ENCODE peak calls at places on chromosomes 5 and 9, in four cellular contexts. One of them, this sample, is unnamed.

GRCh38 chr5:88659529-88660325 is 223.3 kb downstream of the MEF2C start:
- DNase-seq in K562: no peak
- DNase-seq in GM12878: no peak
- DNase-seq in HepG2: no peak
- DNase-seq in this sample: peak; percentile 58

GRCh38 chr9:78676009-78676408 is 379.1 kb downstream of the PSAT1 start:
- DNase-seq in GM12878: no peak
- DNase-seq in HepG2: no peak
- DNase-seq in K562: no peak
- DNase-seq in this sample: no peak

GRCh38 chr9:131817627-131818026 is 77.8 kb upstream of the RAPGEF1 start:
- DNase-seq in HepG2: no peak
- DNase-seq in GM12878: no peak
- DNase-seq in K562: no peak
- DNase-seq in this sample: no peak

GRCh38 chr5:9801908-9802307 is 171.8 kb upstream of the TAS2R1 start:
- DNase-seq in K562: no peak
- DNase-seq in HepG2: no peak
- DNase-seq in GM12878: no peak
- DNase-seq in this sample: no peak

GRCh38 chr5:106755066-106755465 is 915.7 kb downstream of the EFNA5 start:
- DNase-seq in HepG2: no peak
- DNase-seq in K562: no peak
- DNase-seq in GM12878: no peak
- DNase-seq in this sample: peak; percentile 36

GRCh38 chr5:113452941-113453340 is 18.2 kb upstream of the TSSK1B start:
- DNase-seq in HepG2: no peak
- DNase-seq in K562: no peak
- DNase-seq in GM12878: no peak
- DNase-seq in this sample: no peak

GRCh38 chr5:53366245-53366644 is 114.2 kb upstream of the FST start:
- DNase-seq in GM12878: no peak
- DNase-seq in HepG2: no peak
- DNase-seq in K562: no peak
- DNase-seq in this sample: no peak

GRCh38 chr9:87606921-87607521 is 109.4 kb downstream of the DAPK1 start:
- DNase-seq in K562: no peak
- DNase-seq in GM12878: no peak
- DNase-seq in HepG2: no peak
- DNase-seq in this sample: no peak

GRCh38 chr9:69582544-69583297 is 89.5 kb downstream of the APBA1 start:
- DNase-seq in HepG2: no peak
- DNase-seq in GM12878: no peak
- DNase-seq in K562: no peak
- DNase-seq in this sample: no peak

GRCh38 chr9:70352802-70353201 is 61.7 kb downstream of the KLF9 start:
- DNase-seq in GM12878: no peak
- DNase-seq in HepG2: no peak
- DNase-seq in K562: peak; percentile 6
- DNase-seq in this sample: no peak

GRCh38 chr9:6696178-6696577 is 50.6 kb upstream of the GLDC start:
- DNase-seq in K562: no peak
- DNase-seq in GM12878: no peak
- DNase-seq in HepG2: no peak
- DNase-seq in this sample: no peak

GRCh38 chr5:64811050-64811640 is 42.4 kb downstream of the CWC27 start:
- DNase-seq in K562: peak; percentile 56
- DNase-seq in HepG2: peak; percentile 57
- DNase-seq in GM12878: peak; percentile 5
- DNase-seq in this sample: no peak

GRCh38 chr9:20838218-20838617 is 154.2 kb downstream of the FOCAD start:
- DNase-seq in HepG2: peak; percentile 7
- DNase-seq in GM12878: no peak
- DNase-seq in K562: no peak
- DNase-seq in this sample: no peak
- TF ChIP-seq CBFB in HepG2: no peak
- TF ChIP-seq CBFB in GM12878: no peak
- TF ChIP-seq CBFB in K562: no peak
- TF ChIP-seq CBFB in this sample: no peak

DNA sequence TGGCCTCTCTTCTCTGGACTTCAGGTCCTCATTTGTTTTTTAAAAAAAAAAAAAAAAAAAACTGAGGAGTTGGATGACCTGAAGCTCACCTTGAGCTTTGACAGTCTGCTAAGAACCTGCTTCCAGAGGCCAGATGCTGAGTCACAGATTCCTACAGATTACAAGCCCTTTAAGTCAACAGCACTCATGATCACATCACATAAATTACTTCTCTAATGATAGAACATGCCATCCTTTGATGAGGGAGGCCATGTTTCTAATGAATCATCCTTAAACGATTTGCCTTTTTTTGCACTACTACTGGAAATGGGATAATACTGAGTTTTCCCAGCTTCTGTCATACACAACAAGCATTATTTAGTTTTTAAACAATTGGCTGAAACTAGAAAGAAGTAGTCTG is 34.2 kb upstream of the MYOT start:
- DNase-seq in HepG2: peak; percentile 64
- DNase-seq in K562: peak; percentile 28
- DNase-seq in GM12878: no peak
- DNase-seq in this sample: no peak
- TF ChIP-seq CBFB in HepG2: no peak
- TF ChIP-seq CBFB in K562: no peak
- TF ChIP-seq CBFB in GM12878: no peak
- TF ChIP-seq CBFB in this sample: no peak

DNA sequence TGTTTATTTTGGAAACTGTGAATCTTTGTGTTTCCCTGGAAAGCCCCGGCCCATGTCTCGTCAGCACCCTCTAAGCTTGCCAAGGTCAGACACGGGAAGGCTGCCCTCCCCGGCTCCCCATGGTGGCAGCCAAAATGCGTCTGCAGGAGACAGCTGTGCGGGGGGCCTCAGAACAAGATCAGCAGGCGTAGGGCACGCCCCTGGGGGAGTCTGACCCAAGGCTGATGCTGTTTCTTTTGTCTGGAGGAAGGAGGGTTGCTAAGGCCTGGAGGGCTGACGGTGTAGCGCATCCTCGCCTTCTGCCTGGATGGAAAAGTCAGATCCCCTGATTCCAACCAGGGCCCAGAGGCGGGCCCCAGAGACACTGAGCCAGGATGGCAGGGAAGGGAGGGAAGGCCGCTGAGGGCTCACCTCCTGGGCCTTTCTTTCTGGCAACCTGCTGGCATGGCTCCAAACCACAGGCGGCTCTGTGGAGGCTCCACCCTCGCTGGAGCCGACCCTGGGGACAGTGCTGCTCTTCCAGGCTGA is 57.2 kb downstream of the OLFM1 start:
- DNase-seq in HepG2: no peak
- DNase-seq in GM12878: no peak
- DNase-seq in K562: no peak
- DNase-seq in this sample: no peak
- TF ChIP-seq CBFB in HepG2: no peak
- TF ChIP-seq CBFB in GM12878: no peak
- TF ChIP-seq CBFB in K562: no peak
- TF ChIP-seq CBFB in this sample: no peak

DNA sequence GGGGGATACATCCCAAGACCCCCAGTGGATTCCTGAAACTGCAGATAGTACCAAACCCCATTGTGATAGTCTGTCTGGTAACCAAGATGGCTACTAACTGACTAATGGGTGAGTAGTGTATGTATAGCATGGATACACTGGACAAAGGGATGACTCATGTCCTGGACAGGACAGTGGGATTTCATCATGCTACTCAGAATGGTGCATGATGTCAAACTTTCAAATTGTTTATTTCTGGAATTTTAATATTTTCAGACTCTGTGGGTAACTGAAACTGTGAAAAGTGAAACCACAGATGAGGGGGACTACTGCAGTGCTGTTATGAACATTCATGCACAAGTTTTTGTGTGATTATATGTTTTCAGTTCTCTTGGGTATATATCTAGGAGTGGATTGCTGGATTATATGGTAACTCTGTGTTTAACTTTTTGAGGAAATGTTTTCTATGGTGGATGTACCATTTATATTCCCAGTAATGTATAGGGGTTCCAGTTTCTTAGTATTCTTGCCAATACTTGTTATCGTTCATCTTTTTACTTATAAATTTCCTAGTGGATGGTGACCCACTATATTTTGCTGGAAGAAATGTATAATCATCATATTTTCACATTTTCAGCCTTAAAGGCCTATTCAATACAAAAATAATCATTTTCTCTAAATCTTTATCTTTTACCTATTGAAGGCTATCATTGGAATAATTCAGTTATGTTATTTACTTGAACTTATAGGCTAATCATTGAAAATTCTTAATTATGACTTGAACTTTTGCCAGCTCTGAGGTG is 140.9 kb downstream of the NR3C1 start:
- DNase-seq in HepG2: peak; percentile 27
- DNase-seq in K562: peak; percentile 40
- DNase-seq in GM12878: peak; percentile 48
- DNase-seq in this sample: no peak
- TF ChIP-seq CBFB in HepG2: no peak
- TF ChIP-seq CBFB in K562: no peak
- TF ChIP-seq CBFB in GM12878: peak; percentile 82
- TF ChIP-seq CBFB in this sample: no peak

GRCh38 chr9:127244609-127245601 is 19.7 kb upstream of the GARNL3 start:
- DNase-seq in K562: peak; percentile 95
- DNase-seq in GM12878: no peak
- DNase-seq in HepG2: peak; percentile 41
- DNase-seq in this sample: peak; percentile 99

GRCh38 chr9:127245637-127246164 is 18.9 kb upstream of the GARNL3 start:
- DNase-seq in K562: no peak
- DNase-seq in GM12878: no peak
- DNase-seq in HepG2: no peak
- DNase-seq in this sample: no peak

GRCh38 chr9:127237801-127238200 is 26.8 kb upstream of the GARNL3 start:
- DNase-seq in HepG2: no peak
- DNase-seq in GM12878: no peak
- DNase-seq in K562: no peak
- DNase-seq in this sample: no peak

DNA sequence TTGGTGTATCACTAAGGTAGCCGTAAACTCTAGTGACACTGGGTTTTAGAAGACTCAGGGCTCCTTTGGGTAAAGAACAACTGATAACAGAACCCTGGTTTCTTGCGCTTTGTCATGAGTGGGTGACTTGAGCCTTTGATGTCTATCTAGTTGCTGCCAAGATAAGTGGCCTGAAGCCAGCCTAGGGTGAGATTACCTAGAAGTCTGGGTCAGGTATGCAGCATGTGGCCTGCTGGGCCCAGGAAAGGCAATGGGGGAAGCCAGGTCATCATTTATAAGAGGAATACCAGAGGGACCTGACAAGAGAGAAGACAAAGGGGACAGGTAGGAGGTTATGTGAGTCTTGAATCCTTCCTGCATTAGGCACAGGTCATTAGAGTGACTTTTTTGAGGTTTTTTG is 23.2 kb upstream of the GARNL3 start:
- DNase-seq in HepG2: no peak
- DNase-seq in GM12878: no peak
- DNase-seq in K562: no peak
- DNase-seq in this sample: no peak
- TF ChIP-seq CBFB in HepG2: no peak
- TF ChIP-seq CBFB in GM12878: no peak
- TF ChIP-seq CBFB in K562: no peak
- TF ChIP-seq CBFB in this sample: no peak

This sample was measured in WTC11.